ENCODE peak calls at places on chromosomes 16 and 17, in four cellular contexts. One of them, this sample, is unnamed.

GRCh38 chr17:1229354-1229890 is 40.8 kb upstream of the BHLHA9 start:
- DNase-seq in GM12878: no peak
- DNase-seq in HepG2: no peak
- DNase-seq in H1: peak
- DNase-seq in this sample: peak

GRCh38 chr16:4443986-4444385 is 18.3 kb downstream of the DNAJA3 start:
- DNase-seq in H1: no peak
- DNase-seq in HepG2: no peak
- DNase-seq in GM12878: no peak
- DNase-seq in this sample: no peak

GRCh38 chr17:77381731-77382130 is 241.0 kb downstream of the SEC14L1 start:
- DNase-seq in HepG2: no peak
- DNase-seq in H1: no peak
- DNase-seq in GM12878: no peak
- DNase-seq in this sample: no peak

GRCh38 chr16:57574086-57574485 is 31.6 kb downstream of the ADGRG5 start:
- DNase-seq in GM12878: no peak
- DNase-seq in H1: no peak
- DNase-seq in HepG2: no peak
- DNase-seq in this sample: no peak

GRCh38 chr17:57902800-57903759 is 52.1 kb downstream of the CUEDC1 start:
- DNase-seq in HepG2: peak
- DNase-seq in GM12878: peak
- DNase-seq in H1: no peak
- DNase-seq in this sample: no peak

GRCh38 chr16:87955302-87956168 is 4.3 kb downstream of the BANP start:
- DNase-seq in H1: no peak
- DNase-seq in HepG2: no peak
- DNase-seq in GM12878: no peak
- DNase-seq in this sample: no peak

GRCh38 chr17:74833501-74834361 is 26.0 kb downstream of the GRIN2C start:
- DNase-seq in HepG2: no peak
- DNase-seq in GM12878: no peak
- DNase-seq in H1: no peak
- DNase-seq in this sample: peak

GRCh38 chr17:4548721-4549531 is 6.3 kb downstream of the MYBBP1A start:
- DNase-seq in H1: no peak
- DNase-seq in HepG2: no peak
- DNase-seq in GM12878: no peak
- DNase-seq in this sample: no peak

GRCh38 chr17:77734371-77735050 is 224.0 kb upstream of the TNRC6C start:
- DNase-seq in GM12878: no peak
- DNase-seq in HepG2: peak
- DNase-seq in H1: peak
- DNase-seq in this sample: peak

GRCh38 chr17:17994271-17994670 is 21.6 kb downstream of the DRC3 start:
- DNase-seq in GM12878: no peak
- DNase-seq in HepG2: peak
- DNase-seq in H1: peak
- DNase-seq in this sample: peak

GRCh38 chr17:8122923-8123694 is 797 bp downstream of the HES7 start:
- DNase-seq in H1: peak
- DNase-seq in HepG2: no peak
- DNase-seq in GM12878: no peak
- DNase-seq in this sample: peak

GRCh38 chr17:13557077-13557476 is 44.7 kb downstream of the HS3ST3A1 start:
- DNase-seq in GM12878: no peak
- DNase-seq in H1: no peak
- DNase-seq in HepG2: no peak
- DNase-seq in this sample: no peak

GRCh38 chr16:89473791-89474414 is 16.5 kb downstream of the ANKRD11 start:
- DNase-seq in HepG2: no peak
- DNase-seq in H1: no peak
- DNase-seq in GM12878: no peak
- DNase-seq in this sample: no peak

GRCh38 chr17:31321971-31322370 is 549 bp upstream of the EVI2A start:
- DNase-seq in H1: no peak
- DNase-seq in GM12878: no peak
- DNase-seq in HepG2: no peak
- DNase-seq in this sample: no peak

GRCh38 chr17:3959295-3959899 is 4.8 kb downstream of the ATP2A3 start:
- DNase-seq in H1: no peak
- DNase-seq in HepG2: peak
- DNase-seq in GM12878: no peak
- DNase-seq in this sample: no peak

GRCh38 chr16:19923396-19923795 is 38.7 kb upstream of the GPRC5B start:
- DNase-seq in GM12878: no peak
- DNase-seq in H1: no peak
- DNase-seq in HepG2: no peak
- DNase-seq in this sample: no peak

GRCh38 chr17:73394523-73395450 is 83.0 kb upstream of the CDC42EP4 start:
- DNase-seq in GM12878: no peak
- DNase-seq in HepG2: no peak
- DNase-seq in H1: no peak
- DNase-seq in this sample: no peak

GRCh38 chr16:88194397-88195020 is 188.2 kb upstream of the ZNF469 start:
- DNase-seq in H1: no peak
- DNase-seq in HepG2: peak
- DNase-seq in GM12878: no peak
- DNase-seq in this sample: peak

GRCh38 chr17:19933221-19933620 is 44.4 kb downstream of the AKAP10 start:
- DNase-seq in HepG2: no peak
- DNase-seq in H1: no peak
- DNase-seq in GM12878: no peak
- DNase-seq in this sample: no peak
- TF ChIP-seq MAX in HepG2: no peak
- TF ChIP-seq MAX in H1: no peak
- TF ChIP-seq MAX in GM12878: no peak
- TF ChIP-seq MAX in this sample: no peak

GRCh38 chr16:26721290-26721689 is 345.4 kb upstream of the C16orf82 start:
- DNase-seq in H1: no peak
- DNase-seq in HepG2: no peak
- DNase-seq in GM12878: no peak
- DNase-seq in this sample: no peak

GRCh38 chr16:26715969-26716368 is 350.8 kb upstream of the C16orf82 start:
- DNase-seq in GM12878: no peak
- DNase-seq in H1: no peak
- DNase-seq in HepG2: no peak
- DNase-seq in this sample: no peak

GRCh38 chr16:26717826-26718225 is 348.9 kb upstream of the C16orf82 start:
- DNase-seq in GM12878: no peak
- DNase-seq in HepG2: no peak
- DNase-seq in H1: no peak
- DNase-seq in this sample: no peak
- TF ChIP-seq YY1 in GM12878: no peak
- TF ChIP-seq YY1 in HepG2: no peak
- TF ChIP-seq YY1 in H1: no peak
- TF ChIP-seq YY1 in this sample: no peak

GRCh38 chr17:45370949-45371413 is 54.2 kb upstream of the MAP3K14 start:
- DNase-seq in GM12878: no peak
- DNase-seq in H1: no peak
- DNase-seq in HepG2: no peak
- DNase-seq in this sample: no peak
- TF ChIP-seq MAX in GM12878: no peak
- TF ChIP-seq MAX in H1: no peak
- TF ChIP-seq MAX in HepG2: no peak
- TF ChIP-seq MAX in this sample: no peak

GRCh38 chr16:66871840-66872239 is 8.5 kb upstream of the PDP2 start:
- DNase-seq in GM12878: no peak
- DNase-seq in H1: no peak
- DNase-seq in HepG2: no peak
- DNase-seq in this sample: no peak

GRCh38 chr16:66872927-66873684 is 7.2 kb upstream of the PDP2 start:
- DNase-seq in HepG2: peak
- DNase-seq in H1: peak
- DNase-seq in GM12878: peak
- DNase-seq in this sample: peak

GRCh38 chr16:66872524-66872923 is 7.8 kb upstream of the PDP2 start:
- DNase-seq in HepG2: no peak
- DNase-seq in H1: no peak
- DNase-seq in GM12878: no peak
- DNase-seq in this sample: no peak

GRCh38 chr16:66873685-66874055 is 6.6 kb upstream of the PDP2 start:
- DNase-seq in H1: no peak
- DNase-seq in GM12878: no peak
- DNase-seq in HepG2: no peak
- DNase-seq in this sample: no peak

GRCh38 chr16:66874079-66874775 is 6.1 kb upstream of the PDP2 start:
- DNase-seq in HepG2: no peak
- DNase-seq in GM12878: no peak
- DNase-seq in H1: no peak
- DNase-seq in this sample: no peak
- TF ChIP-seq YY1 in HepG2: no peak
- TF ChIP-seq YY1 in GM12878: no peak
- TF ChIP-seq YY1 in H1: no peak
- TF ChIP-seq YY1 in this sample: no peak